ENCODE peak calls at places on chromosomes 2 and 18, in seven cellular contexts. O is HTR-8/SVneo; M is naive thymus-derived CD8-positive, alpha-beta T cell; T is stimulated activated CD8-positive, alpha-beta memory T cell treated with anti-CD3 and anti-CD28 coated beads, Interleukin-7, amount 100 ng/mL, for 4 hours; A is GM23248; Q is A172; V is AG08396. E is an unnamed sample.

GRCh38 chr18:55296761-55297160 is 291.2 kb downstream of the TCF4 start:
- DNase-seq in O (no peak), M (no peak), T (no peak), A (no peak), Q (no peak), V (no peak), E (no peak)

GRCh38 chr2:40440835-40441234 is 11.1 kb downstream of the SLC8A1 start:
- DNase-seq in O (no peak), M (no peak), T (no peak), A (no peak), Q (no peak), V (no peak), E (no peak)

GRCh38 chr2:134232868-134233732 is 20.8 kb upstream of the MGAT5 start:
- DNase-seq in O (no peak), M (peak), T (no peak), A (peak), Q (no peak), V (no peak), E (no peak)

GRCh38 chr18:61955644-61956043 is 62.8 kb upstream of the RNF152 start:
- DNase-seq in O (no peak), M (no peak), T (no peak), A (no peak), Q (no peak), V (no peak), E (no peak)

GRCh38 chr18:7789853-7790552 is 222.9 kb downstream of the PTPRM start:
- DNase-seq in O (peak), M (no peak), T (no peak), A (peak), Q (peak), V (peak), E (no peak)

GRCh38 chr2:204794624-204795023 is 249.3 kb downstream of the PARD3B start:
- DNase-seq in O (no peak), M (no peak), T (no peak), A (no peak), Q (no peak), V (no peak), E (no peak)

GRCh38 chr2:179443175-179443574 is 178.5 kb upstream of the SESTD1 start:
- DNase-seq in O (no peak), M (no peak), T (no peak), A (peak), Q (no peak), V (no peak), E (no peak)

GRCh38 chr18:50665519-50665918 is 105.6 kb downstream of the MAPK4 start:
- DNase-seq in O (no peak), M (no peak), T (no peak), A (no peak), Q (no peak), V (no peak), E (no peak)

GRCh38 chr2:154794328-154794870 is 95.9 kb downstream of the KCNJ3 start:
- DNase-seq in O (no peak), M (no peak), T (no peak), A (no peak), Q (no peak), V (no peak), E (no peak)

GRCh38 chr2:71521436-71521950 is 68.1 kb downstream of the DYSF start:
- DNase-seq in O (no peak), M (no peak), T (no peak), A (no peak), Q (no peak), V (no peak), E (no peak)

GRCh38 chr18:55422456-55423185 is 165.4 kb downstream of the TCF4 start:
- DNase-seq in O (no peak), M (no peak), T (no peak), A (peak), Q (no peak), V (peak), E (no peak)

GRCh38 chr2:163123526-163123925 is 285.0 kb upstream of the KCNH7 start:
- DNase-seq in O (no peak), M (no peak), T (no peak), A (no peak), Q (no peak), V (no peak), E (no peak)